ENCODE peak calls at places on chromosomes 16 and 17, in eight cellular contexts. L is thoracic aorta, V is upper lobe of left lung, M is adrenal gland, G is WTC11, K is stomach, I is fibroblast of villous mesenchyme, Q is tibial artery. W is an unnamed sample.

GRCh38 chr16:11133344-11133921 is 122.6 kb downstream of the SOCS1 start:
- DNase-seq in L (peak), V (no peak), M (peak), G (no peak), K (peak), I (peak), Q (peak), W (peak)

GRCh38 chr17:5747964-5748363 is 163.7 kb upstream of the NLRP1 start:
- DNase-seq in L (no peak), V (no peak), M (no peak), G (no peak), K (no peak), I (no peak), Q (no peak), W (no peak)

GRCh38 chr17:74729368-74729767 is 7.7 kb upstream of the RAB37 start:
- DNase-seq in L (no peak), V (no peak), M (no peak), G (no peak), K (no peak), I (no peak), Q (no peak), W (no peak)

GRCh38 chr17:57898487-57899311 is 48.9 kb upstream of the MRPS23 start:
- DNase-seq in L (no peak), V (peak), M (peak), G (peak), K (peak), I (peak), Q (peak), W (no peak)

GRCh38 chr17:64291268-64291851 is 28.3 kb upstream of the TEX2 start:
- DNase-seq in L (no peak), V (no peak), M (no peak), G (no peak), K (no peak), I (no peak), Q (no peak), W (no peak)

GRCh38 chr16:53743149-53743566 is 39.2 kb downstream of the FTO start:
- DNase-seq in L (no peak), V (no peak), M (no peak), G (peak), K (no peak), I (peak), Q (no peak), W (no peak)

GRCh38 chr16:80330803-80331202 is 210.0 kb upstream of the DYNLRB2 start:
- DNase-seq in L (no peak), V (no peak), M (no peak), G (no peak), K (no peak), I (no peak), Q (no peak), W (peak)

GRCh38 chr17:36978810-36979584 is 30.2 kb downstream of the AATF start:
- DNase-seq in L (no peak), V (no peak), M (no peak), G (no peak), K (no peak), I (peak), Q (no peak), W (no peak)

GRCh38 chr16:50267651-50268050 is 1.3 kb downstream of the ADCY7 start:
- DNase-seq in L (no peak), V (no peak), M (no peak), G (no peak), K (no peak), I (no peak), Q (no peak), W (no peak)

GRCh38 chr17:17084317-17084835 is 42.1 kb downstream of the MPRIP start:
- DNase-seq in L (no peak), V (no peak), M (no peak), G (no peak), K (no peak), I (no peak), Q (no peak), W (no peak)

DNA sequence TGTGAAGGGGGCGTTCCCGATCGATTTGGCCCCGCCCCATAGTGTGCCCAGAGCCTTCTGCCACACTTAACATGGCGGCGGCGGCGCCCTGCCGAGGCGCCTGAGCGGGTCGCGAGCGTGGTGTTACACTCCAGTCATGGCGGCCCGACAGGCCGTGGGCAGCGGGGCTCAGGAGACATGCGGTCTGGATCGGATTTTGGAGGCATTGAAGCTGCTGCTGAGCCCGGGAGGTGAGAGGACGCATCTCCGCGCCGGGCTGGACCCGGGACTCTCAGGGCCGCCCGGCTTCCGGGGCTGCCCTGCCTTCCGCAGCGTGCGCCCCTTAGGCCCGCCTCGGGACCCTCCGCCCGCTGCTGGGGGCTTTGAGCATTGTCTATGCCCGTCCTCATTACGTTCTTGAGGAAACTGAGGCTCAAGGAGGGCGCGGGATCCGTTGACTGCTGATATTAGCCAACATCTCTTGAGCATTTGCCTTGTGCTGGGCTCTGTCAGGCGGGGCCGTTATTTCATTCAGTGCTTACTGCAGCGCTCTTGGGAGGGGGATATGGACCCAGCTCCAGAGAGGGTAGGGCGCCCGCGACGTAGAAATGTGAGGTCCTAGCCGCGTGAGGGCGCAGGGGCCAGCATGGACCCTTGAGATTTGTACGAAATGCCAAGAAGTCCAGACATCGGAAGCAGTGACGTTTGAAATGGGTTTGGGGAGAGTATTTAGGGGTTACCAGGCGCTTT is at the start of gene TANGO6:
- DNase-seq in L (peak), V (peak), M (peak), G (peak), K (peak), I (peak), Q (peak), W (peak)
- TF ChIP-seq CTCF in L (no peak), V (no peak), M (peak), G (no peak), K (no peak), I (peak), Q (no peak), W (no peak)

DNA sequence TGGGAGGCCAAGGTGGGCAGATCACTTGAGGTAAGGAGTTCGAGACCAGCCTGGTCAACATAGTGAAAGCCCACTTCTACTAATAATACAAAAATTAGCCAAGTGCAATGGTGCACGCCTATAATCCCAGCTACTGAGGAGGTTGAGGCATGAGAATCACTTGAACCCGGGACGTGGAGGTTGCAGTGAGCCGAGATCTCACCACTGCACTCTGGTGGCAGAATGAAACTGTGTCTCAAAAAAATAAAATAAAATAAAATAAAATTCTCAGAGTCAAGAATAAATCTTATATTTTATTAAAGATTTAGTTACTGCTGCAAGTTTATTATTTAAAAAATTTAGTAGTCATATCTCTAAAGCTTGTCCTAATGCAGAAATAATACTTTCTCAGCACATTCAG is 29.7 kb downstream of the ARL4D start:
- DNase-seq in L (no peak), V (no peak), M (no peak), G (no peak), K (no peak), I (no peak), Q (no peak), W (no peak)
- TF ChIP-seq CTCF in L (no peak), V (no peak), M (peak), G (no peak), K (no peak), I (peak), Q (no peak), W (no peak)

GRCh38 chr17:47735139-47735464 is 2.1 kb downstream of the TBX21 start:
- DNase-seq in L (no peak), V (no peak), M (no peak), G (no peak), K (no peak), I (no peak), Q (no peak), W (no peak)

GRCh38 chr17:47731396-47731795 is 1.6 kb upstream of the TBX21 start:
- DNase-seq in L (no peak), V (no peak), M (no peak), G (no peak), K (no peak), I (no peak), Q (no peak), W (peak)

GRCh38 chr17:47732399-47733046 is 513 bp upstream of the TBX21 start:
- DNase-seq in L (no peak), V (no peak), M (no peak), G (peak), K (no peak), I (no peak), Q (peak), W (no peak)

GRCh38 chr17:47733414-47734288 is 615 bp downstream of the TBX21 start:
- DNase-seq in L (no peak), V (no peak), M (peak), G (no peak), K (no peak), I (no peak), Q (peak), W (peak)

GRCh38 chr17:47733047-47733413 is at the start of gene TBX21:
- DNase-seq in L (no peak), V (peak), M (peak), G (peak), K (peak), I (peak), Q (peak), W (peak)
- TF ChIP-seq CTCF in L (no peak), V (peak), M (no peak), G (no peak), K (no peak), I (peak), Q (no peak), W (no peak)

DNA sequence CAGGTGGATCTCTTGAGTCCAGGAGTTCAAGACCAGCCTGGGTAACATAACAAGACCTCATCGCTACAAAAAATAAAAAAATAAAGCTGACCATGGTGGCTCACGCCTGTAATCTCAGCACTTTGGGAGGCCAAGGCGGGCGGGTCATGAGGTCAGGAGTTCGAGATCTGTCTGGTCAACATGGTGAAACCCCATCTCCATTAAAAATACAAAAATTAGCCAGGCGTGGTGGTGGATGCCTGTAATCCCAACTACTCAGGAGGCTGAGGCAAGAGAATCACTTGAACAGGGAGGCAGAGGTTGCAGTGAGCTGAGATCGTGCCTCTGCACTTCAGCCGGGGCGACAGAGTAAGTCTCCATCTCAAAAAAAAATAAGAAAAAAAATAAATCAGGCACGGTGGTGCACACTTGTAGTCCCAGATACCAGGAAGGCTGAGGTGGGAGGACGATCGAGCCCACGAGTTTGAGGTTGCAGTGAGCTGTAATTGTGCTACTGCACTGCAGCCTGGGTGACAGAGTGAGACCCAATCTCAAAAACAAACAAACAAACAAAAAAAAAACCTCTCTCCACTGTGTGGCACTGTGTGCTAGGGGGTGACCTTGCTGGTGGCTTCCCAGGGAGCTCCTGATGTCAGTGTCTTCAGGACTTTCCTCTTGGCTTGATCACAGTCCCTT is 19.8 kb upstream of the MAPK3 start:
- DNase-seq in L (no peak), V (no peak), M (no peak), G (no peak), K (no peak), I (no peak), Q (no peak), W (no peak)
- TF ChIP-seq CTCF in L (no peak), V (no peak), M (peak), G (no peak), K (no peak), I (no peak), Q (no peak), W (no peak)

W was measured in coronary artery.